ENCODE peak calls at places on chromosomes 1 and 21, in nine cellular contexts. N, U, Z, D, R, X, K, S and V are unnamed samples.

GRCh38 chr1:36981771-36982622 is 52.3 kb downstream of the GRIK3 start:
- DNase-seq in X (no peak), Z (no peak), D (no peak), S (no peak), R (no peak), U (no peak), K (no peak), N (no peak), V (no peak)

GRCh38 chr1:67724928-67725560 is 40.0 kb downstream of the GADD45A start:
- DNase-seq in N (no peak), R (no peak), Z (no peak), D (peak; percentile 88), K (no peak), S (peak; percentile 34), X (peak; percentile 30), U (peak; percentile 64), V (no peak)

GRCh38 chr1:73943270-73943669 is 254.7 kb downstream of the LRRIQ3 start:
- DNase-seq in R (no peak), X (no peak), S (no peak), U (no peak), N (no peak), D (no peak), Z (peak; percentile 60), K (no peak), V (no peak)

GRCh38 chr1:22689505-22689904 is 21.1 kb upstream of the EPHB2 start:
- DNase-seq in U (peak; percentile 76), S (no peak), D (peak; percentile 96), N (no peak), Z (peak; percentile 73), R (no peak), K (no peak), X (peak; percentile 41), V (no peak)

GRCh38 chr1:150486966-150487762 is at the start of gene TARS2:
- DNase-seq in K (peak; percentile 98), D (peak; percentile 96), N (peak; percentile 95), R (peak; percentile 87), S (peak; percentile 98), X (peak; percentile 95), U (peak; percentile 98), Z (peak; percentile 99), V (peak; percentile 96)

GRCh38 chr1:11052839-11053757 is 6.1 kb upstream of the MASP2 start:
- DNase-seq in X (no peak), S (peak; percentile 33), R (no peak), U (no peak), Z (peak; percentile 34), K (no peak), D (peak; percentile 34), N (no peak), V (no peak)

GRCh38 chr1:89844236-89844807 is 23.5 kb downstream of the LRRC8D start:
- DNase-seq in S (no peak), X (no peak), D (peak; percentile 44), N (no peak), U (no peak), R (no peak), K (no peak), Z (no peak), V (no peak)

GRCh38 chr1:101260531-101260930 is 23.7 kb downstream of the S1PR1 start:
- DNase-seq in S (no peak), K (no peak), R (no peak), N (no peak), U (no peak), X (no peak), D (peak; percentile 40), Z (no peak), V (no peak)

GRCh38 chr1:151990856-151991198 is 2.8 kb downstream of the S100A10 start:
- DNase-seq in S (peak; percentile 45), X (peak; percentile 69), U (peak; percentile 57), R (no peak), D (peak; percentile 76), N (no peak), K (no peak), Z (no peak), V (no peak)

GRCh38 chr1:27349784-27350672 is 8.2 kb downstream of the SYTL1 start:
- DNase-seq in R (no peak), K (peak; percentile 60), N (no peak), D (peak; percentile 87), S (peak; percentile 66), Z (peak; percentile 91), U (peak; percentile 74), X (peak; percentile 76), V (no peak)

GRCh38 chr1:205448540-205449253 is 7.1 kb downstream of the BLACAT1 start:
- DNase-seq in R (no peak), N (no peak), S (no peak), X (peak; percentile 51), Z (peak; percentile 56), D (no peak), U (no peak), K (no peak), V (no peak)

GRCh38 chr1:58786184-58786926 is 2.5 kb upstream of the JUN start:
- DNase-seq in S (no peak), D (peak; percentile 45), R (no peak), N (no peak), Z (no peak), X (no peak), U (no peak), K (no peak), V (no peak)

GRCh38 chr1:10001016-10001665 is 4.1 kb downstream of the RBP7 start:
- DNase-seq in D (no peak), U (no peak), N (no peak), X (no peak), K (no peak), R (no peak), S (no peak), Z (no peak), V (no peak)

GRCh38 chr1:101250656-101251272 is 13.9 kb downstream of the S1PR1 start:
- DNase-seq in N (no peak), K (no peak), U (no peak), Z (no peak), S (no peak), D (no peak), X (no peak), R (no peak), V (no peak)

GRCh38 chr1:204591473-204592090 is 75.4 kb downstream of the MDM4 start:
- DNase-seq in D (peak; percentile 81), R (no peak), Z (no peak), U (no peak), X (no peak), N (no peak), K (no peak), S (no peak), V (no peak)

GRCh38 chr21:23009360-23009759 is 2011.2 kb downstream of the NCAM2 start:
- DNase-seq in X (no peak), Z (no peak), R (no peak), S (no peak), K (no peak), N (no peak), D (no peak), U (no peak), V (no peak)

GRCh38 chr1:156295391-156295947 is at the start of gene GLMP:
- DNase-seq in U (peak; percentile 89), R (peak; percentile 42), K (no peak), Z (peak; percentile 45), N (no peak), X (peak; percentile 71), D (peak; percentile 87), S (peak; percentile 71), V (peak; percentile 59)

GRCh38 chr1:40014253-40014706 is 26.2 kb upstream of the CAP1 start:
- DNase-seq in X (no peak), D (peak; percentile 36), N (no peak), S (no peak), Z (no peak), R (no peak), U (no peak), K (no peak), V (peak; percentile 60)

GRCh38 chr1:243732627-243733026 is 117.4 kb downstream of the AKT3 start:
- DNase-seq in Z (peak; percentile 38), N (no peak), K (no peak), R (no peak), D (no peak), U (no peak), S (no peak), X (no peak), V (no peak)

GRCh38 chr1:160099716-160100375 is 1.4 kb upstream of the IGSF8 start:
- DNase-seq in X (no peak), U (no peak), R (no peak), K (no peak), Z (no peak), S (no peak), D (no peak), N (no peak), V (no peak)

GRCh38 chr1:160097196-160097910 is 1.1 kb downstream of the IGSF8 start:
- DNase-seq in N (no peak), R (no peak), U (no peak), X (no peak), S (no peak), D (peak; percentile 29), K (no peak), Z (peak; percentile 50), V (no peak)

GRCh38 chr1:160097911-160098851 is at the start of gene IGSF8:
- DNase-seq in U (peak; percentile 97), D (peak; percentile 82), N (peak; percentile 73), Z (no peak), R (peak; percentile 95), X (peak; percentile 94), S (peak; percentile 95), K (peak; percentile 86), V (peak; percentile 90)

GRCh38 chr1:160101037-160101716 is 2.8 kb upstream of the IGSF8 start:
- DNase-seq in U (peak; percentile 87), Z (peak; percentile 89), X (peak; percentile 92), D (peak; percentile 87), R (peak; percentile 50), S (peak; percentile 87), K (peak; percentile 73), N (peak; percentile 61), V (peak; percentile 73)

GRCh38 chr1:160098852-160099647 is 631 bp upstream of the IGSF8 start:
- DNase-seq in Z (peak; percentile 97), D (peak; percentile 95), R (peak; percentile 99), S (peak; percentile 98), N (peak; percentile 88), U (peak; percentile 99), X (peak; percentile 98), K (peak; percentile 93), V (peak; percentile 95)
- H3K4me1 ChIP-seq in Z (peaks cover 27% of the 10 kb centered on the region), D (peaks cover 28% of the 10 kb centered on the region), R (peaks cover 77% of the 10 kb centered on the region), S (peaks cover 57% of the 10 kb centered on the region), N (peaks cover 71% of the 10 kb centered on the region), U (peaks cover 19% of the 10 kb centered on the region), X (peaks cover 31% of the 10 kb centered on the region), K (peaks cover 34% of the 10 kb centered on the region), V (peaks cover 55% of the 10 kb centered on the region)

GRCh38 chr1:223748773-223749733 is 36.7 kb downstream of the CAPN2 start:
- DNase-seq in D (peak; percentile 78), N (no peak), R (peak; percentile 53), K (peak; percentile 51), S (peak; percentile 59), Z (peak; percentile 73), U (peak; percentile 85), X (peak; percentile 73), V (peak; percentile 71)
- H3K27ac ChIP-seq in D (peak overlapping the region; percentile 2), N (peak overlapping the region; percentile 75), R (no peak overlapping the region), K (no peak overlapping the region), S (peak overlapping the region; percentile 23), Z (peak overlapping the region; percentile 28), U (peak overlapping the region; percentile 7), X (no peak overlapping the region), V (peak overlapping the region; percentile 28)

GRCh38 chr21:45615145-45615711 is 28.3 kb upstream of the PCBP3 start:
- DNase-seq in D (peak; percentile 67), Z (no peak), R (peak; percentile 69), X (no peak), K (no peak), S (peak; percentile 25), U (peak; percentile 95), N (no peak), V (peak; percentile 92)
- H3K27me3 ChIP-seq in D (peaks cover 30% of the 10 kb centered on the region), Z (no peaks in the 10 kb centered on the region), R (peaks cover 4% of the 10 kb centered on the region), X (no peaks in the 10 kb centered on the region), K (no peaks in the 10 kb centered on the region), S (peaks cover 6% of the 10 kb centered on the region), U (no peaks in the 10 kb centered on the region), N (no peaks in the 10 kb centered on the region), V (no peaks in the 10 kb centered on the region)

GRCh38 chr21:42523941-42524340 is 10.3 kb downstream of the SLC37A1 start:
- DNase-seq in D (no peak), K (no peak), Z (no peak), R (no peak), N (no peak), S (no peak), U (peak; percentile 50), X (no peak), V (no peak)
- H3K4me1 ChIP-seq in D (peaks cover 5% of the 10 kb centered on the region), K (peaks cover 15% of the 10 kb centered on the region), Z (peaks cover 6% of the 10 kb centered on the region), R (peaks cover 48% of the 10 kb centered on the region), N (peaks cover 16% of the 10 kb centered on the region), S (peaks cover 27% of the 10 kb centered on the region), U (peaks cover 24% of the 10 kb centered on the region), X (peaks cover 44% of the 10 kb centered on the region), V (peaks cover 32% of the 10 kb centered on the region)